ENCODE peak calls at places on chromosomes 16 and 17, in five cellular contexts. W, C, L, Q and R are unnamed samples.

GRCh38 chr16:65689726-65690125 is 567.9 kb upstream of the CDH11 start:
- DNase-seq in Q (no peak), W (no peak), C (no peak), L (no peak), R (no peak)

GRCh38 chr17:30095507-30096244 is 20.9 kb upstream of the NSRP1 start:
- DNase-seq in W (no peak), Q (peak; percentile 85), L (peak; percentile 61), C (no peak), R (no peak)

GRCh38 chr17:68246271-68247028 is 1.4 kb upstream of the AMZ2 start:
- DNase-seq in L (no peak), Q (no peak), W (no peak), C (no peak), R (no peak)

GRCh38 chr16:82761858-82762257 is 135.1 kb downstream of the CDH13 start:
- DNase-seq in L (no peak), W (no peak), C (no peak), Q (no peak), R (no peak)

GRCh38 chr17:1087381-1088241 is 90.7 kb downstream of the TIMM22 start:
- DNase-seq in Q (no peak), C (no peak), L (no peak), W (peak; percentile 49), R (peak; percentile 77)

GRCh38 chr16:19967561-19967960 is 82.9 kb upstream of the GPRC5B start:
- DNase-seq in W (no peak), C (no peak), Q (no peak), L (no peak), R (no peak)

GRCh38 chr17:28885363-28885762 is 12.2 kb downstream of the FLOT2 start:
- DNase-seq in W (no peak), L (no peak), Q (no peak), C (no peak), R (no peak)

GRCh38 chr16:82108101-82108500 is 61.9 kb downstream of the MPHOSPH6 start:
- DNase-seq in L (no peak), Q (no peak), C (no peak), W (no peak), R (no peak)

GRCh38 chr17:80575057-80575875 is 30.6 kb downstream of the RPTOR start:
- DNase-seq in L (peak; percentile 80), Q (peak; percentile 90), W (peak; percentile 68), C (peak; percentile 17), R (peak; percentile 95)

GRCh38 chr16:29198731-29199521 is 207.6 kb downstream of the NPIPB11 start:
- DNase-seq in Q (no peak), L (no peak), W (no peak), C (no peak), R (peak; percentile 40)

GRCh38 chr16:57413733-57414132 is 9.2 kb downstream of the CCL17 start:
- DNase-seq in C (no peak), W (no peak), Q (no peak), L (no peak), R (no peak)

GRCh38 chr17:51662204-51663056 is 402.1 kb downstream of the UTP18 start:
- DNase-seq in Q (no peak), L (no peak), W (no peak), C (no peak), R (no peak)

GRCh38 chr17:61405686-61406542 is 6.3 kb downstream of the TBX2 start:
- DNase-seq in Q (no peak), L (no peak), W (peak; percentile 7), C (no peak), R (no peak)

GRCh38 chr17:55053855-55054254 is 85.3 kb downstream of the STXBP4 start:
- DNase-seq in C (no peak), L (no peak), Q (peak; percentile 58), W (no peak), R (no peak)

GRCh38 chr17:49361129-49361901 is 735 bp downstream of the ZNF652 start:
- DNase-seq in C (peak; percentile 11), Q (peak; percentile 50), L (no peak), W (peak; percentile 22), R (peak; percentile 94)

GRCh38 chr17:64024781-64025731 is 4.6 kb upstream of the ICAM2 start:
- DNase-seq in C (no peak), W (no peak), L (no peak), Q (no peak), R (peak; percentile 67)

DNA sequence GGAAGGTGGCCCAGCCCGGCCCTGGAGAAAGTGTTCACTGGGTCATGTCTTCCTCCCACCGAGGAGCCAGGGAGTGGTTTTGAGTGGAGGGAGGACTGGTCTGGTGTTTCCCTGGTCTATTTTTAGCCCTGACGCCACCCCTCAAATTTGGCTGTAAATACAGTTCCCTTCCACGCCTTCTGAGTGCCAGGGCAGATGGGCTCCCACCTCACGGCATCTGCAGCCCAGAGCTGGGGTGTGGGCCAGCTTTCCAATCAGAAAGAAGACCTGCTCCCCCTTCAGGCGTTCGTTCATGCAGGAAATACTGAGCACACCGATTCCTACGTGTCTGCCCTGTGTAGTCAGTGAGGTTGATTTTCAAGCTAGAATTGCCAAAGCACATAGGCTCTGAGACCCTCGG is 53.7 kb downstream of the SNX20 start:
- DNase-seq in C (no peak), W (peak; percentile 19), L (no peak), Q (peak; percentile 7), R (no peak)
- TF ChIP-seq CTCF in C (no peak), W (no peak), L (no peak), Q (peak; percentile 10), R (peak; percentile 37)

DNA sequence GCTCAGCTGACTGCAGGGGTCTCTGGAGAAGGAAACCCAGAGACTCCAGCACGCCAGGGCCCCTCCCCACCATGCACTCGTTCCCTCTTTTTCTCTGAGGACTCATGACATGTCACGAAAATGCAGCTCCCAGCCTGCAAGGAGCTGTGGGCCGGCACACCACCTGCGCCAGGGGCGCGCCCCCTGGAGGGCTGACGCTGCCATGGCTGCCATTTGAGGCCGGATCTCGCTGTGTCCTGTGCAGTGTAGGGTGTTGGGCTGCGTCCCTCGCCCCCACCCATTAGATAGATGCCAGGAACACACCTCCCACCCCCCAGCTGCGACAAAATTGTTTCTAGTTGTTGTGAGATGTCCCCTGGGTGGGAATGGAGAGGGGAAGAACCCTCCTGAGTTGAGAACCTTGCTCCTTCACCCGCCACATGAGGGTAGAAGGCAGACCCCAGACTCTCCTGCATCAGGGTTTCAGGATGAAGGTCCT is 8.2 kb downstream of the SYNGR2 start:
- DNase-seq in L (no peak), C (no peak), W (peak; percentile 65), Q (peak; percentile 75), R (peak; percentile 86)
- H3K4me1 ChIP-seq in L (peaks cover 47% of the 10 kb centered on the region), C (peaks cover 77% of the 10 kb centered on the region), W (peaks cover 72% of the 10 kb centered on the region), Q (peaks cover 8% of the 10 kb centered on the region), R (peaks cover 52% of the 10 kb centered on the region)

DNA sequence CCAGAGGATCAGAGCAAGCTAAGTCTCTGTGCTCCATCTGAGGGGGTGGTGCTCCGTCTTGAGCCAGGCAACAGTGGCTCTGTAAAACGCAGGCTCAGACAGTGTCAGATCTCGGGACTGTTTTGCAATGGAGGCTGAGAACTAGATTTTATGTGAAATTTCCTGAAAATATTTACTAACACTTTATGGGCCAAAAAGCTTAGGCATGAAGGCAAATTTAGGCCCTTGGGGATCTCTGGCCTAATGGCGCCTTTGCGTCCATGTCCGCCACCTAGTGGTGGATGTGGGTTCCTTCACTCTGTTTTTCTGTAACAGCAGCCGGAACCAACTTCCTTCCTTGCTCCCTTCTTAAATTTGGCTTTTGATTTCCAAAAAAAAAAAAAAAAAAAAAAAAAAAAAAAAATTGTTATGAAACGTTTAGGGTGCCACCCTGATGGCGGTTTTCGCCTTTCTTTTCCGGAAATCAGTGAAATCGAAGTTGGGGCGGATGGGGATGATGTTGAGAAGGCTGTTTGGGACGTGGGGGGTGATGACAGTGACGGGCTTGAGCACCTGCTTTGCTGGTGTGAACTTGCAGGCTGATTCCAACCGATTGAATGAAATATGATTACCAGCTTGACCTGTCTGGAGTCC is 14.0 kb upstream of the ELAC2 start:
- DNase-seq in Q (peak; percentile 66), W (peak; percentile 28), L (no peak), C (no peak), R (peak; percentile 39)
- TF ChIP-seq CTCF in Q (peak; percentile 89), W (peak; percentile 76), L (peak; percentile 86), C (peak; percentile 64), R (peak; percentile 64)

DNA sequence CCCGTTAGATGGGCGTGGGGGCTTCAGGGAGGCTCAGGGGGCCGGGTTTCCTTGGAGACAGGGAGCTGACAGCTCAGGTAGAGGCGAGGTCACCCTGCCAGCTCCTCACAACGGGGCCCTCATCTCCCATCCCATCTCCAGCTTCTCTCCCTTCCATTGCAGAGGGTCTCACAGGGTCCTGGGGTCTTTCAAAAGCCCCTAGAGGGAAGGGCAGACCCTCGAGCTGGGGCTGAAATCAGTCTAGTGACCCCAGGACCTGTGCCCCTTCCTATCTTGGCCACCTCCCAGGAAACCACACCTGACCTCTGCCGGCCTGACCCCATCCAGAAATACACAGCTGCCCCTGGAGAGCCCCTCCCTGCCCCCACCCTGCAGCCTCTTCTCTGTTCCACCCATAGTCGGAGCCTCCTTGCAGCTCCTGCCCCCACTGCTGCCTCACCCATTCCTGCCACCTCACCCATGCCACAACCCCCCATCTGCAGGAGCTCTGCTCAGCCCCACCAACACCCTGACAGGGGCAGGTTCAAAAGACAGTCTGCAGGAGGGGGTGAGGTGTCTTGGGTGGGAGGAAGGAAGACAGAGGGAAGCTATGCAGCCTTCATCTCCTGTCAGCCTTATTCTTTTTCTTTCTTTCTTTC is 23.4 kb downstream of the PIK3R5 start:
- DNase-seq in L (no peak), C (no peak), W (no peak), Q (no peak), R (no peak)
- H3K4me1 ChIP-seq in L (no peaks in the 10 kb centered on the region), C (no peaks in the 10 kb centered on the region), W (no peaks in the 10 kb centered on the region), Q (no peaks in the 10 kb centered on the region), R (peaks cover 15% of the 10 kb centered on the region)

DNA sequence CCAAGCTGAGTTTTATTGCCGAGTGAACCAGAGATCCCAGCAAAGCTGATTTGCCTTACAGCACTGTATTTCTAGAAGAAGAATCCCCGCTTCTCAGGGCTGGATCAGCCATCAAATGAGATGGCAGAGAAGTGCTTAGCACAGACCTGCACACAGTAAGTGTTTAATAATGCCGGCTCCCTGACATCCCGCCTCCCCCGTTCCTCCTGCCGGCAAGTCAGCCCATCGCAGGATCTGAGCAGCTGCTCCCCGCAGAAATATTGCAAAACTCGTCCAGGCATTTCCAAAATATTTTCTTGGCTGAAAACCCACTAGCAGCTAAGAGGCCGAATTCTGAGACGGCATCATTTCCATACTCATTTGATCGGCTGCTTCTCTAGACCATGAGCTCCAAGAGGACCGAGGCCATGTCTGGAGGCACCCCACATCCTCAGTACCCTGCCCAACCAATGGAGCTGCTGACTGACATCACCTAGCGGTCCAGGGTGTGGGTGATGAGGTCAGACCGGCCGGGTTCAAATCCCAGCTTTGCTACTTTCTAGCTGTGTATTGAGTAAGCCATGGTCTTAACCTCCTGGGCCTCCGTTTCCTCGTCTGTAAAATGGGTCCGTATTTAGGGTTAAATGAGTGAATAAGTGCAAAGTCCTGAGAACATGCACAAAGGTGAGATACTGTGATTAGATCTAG is 251.5 kb downstream of the KATNIP start:
- DNase-seq in W (no peak), C (no peak), L (no peak), Q (no peak), R (no peak)
- TF ChIP-seq CTCF in W (no peak), C (no peak), L (no peak), Q (no peak), R (no peak)